ENCODE peak calls at places on chromosomes 12 and 14, in four cellular contexts. J is brain microvascular endothelial cell, U is cardiac fibroblast, T is psoas muscle. A is an unnamed sample.

GRCh38 chr12:124231980-124232653 is 62.8 kb upstream of the RFLNA start:
- DNase-seq in J (no peak), T (peak), U (no peak), A (no peak)

GRCh38 chr12:92538970-92539749 is 163.6 kb upstream of the PLEKHG7 start:
- DNase-seq in T (no peak), J (peak), U (peak), A (peak)

GRCh38 chr14:55752580-55753365 is 172.8 kb downstream of the KTN1 start:
- DNase-seq in J (peak), T (no peak), U (peak), A (peak)

GRCh38 chr12:121814429-121815119 is 10.8 kb downstream of the SETD1B start:
- DNase-seq in J (no peak), U (no peak), T (peak), A (no peak)

GRCh38 chr14:33756833-33757232 is 194.0 kb downstream of the EGLN3 start:
- DNase-seq in J (no peak), U (no peak), T (no peak), A (no peak)

GRCh38 chr14:100988956-100989355 is 85.4 kb upstream of the RTL1 start:
- DNase-seq in U (no peak), T (no peak), J (no peak), A (no peak)

GRCh38 chr12:90902596-90902995 is 52.4 kb downstream of the CCER1 start:
- DNase-seq in T (no peak), J (no peak), U (no peak), A (no peak)

GRCh38 chr12:29552994-29553748 is 55.7 kb upstream of the OVCH1 start:
- DNase-seq in J (no peak), T (no peak), U (peak), A (no peak)

GRCh38 chr12:91422107-91422506 is 239.5 kb upstream of the DCN start:
- DNase-seq in U (no peak), J (no peak), T (no peak), A (no peak)

DNA sequence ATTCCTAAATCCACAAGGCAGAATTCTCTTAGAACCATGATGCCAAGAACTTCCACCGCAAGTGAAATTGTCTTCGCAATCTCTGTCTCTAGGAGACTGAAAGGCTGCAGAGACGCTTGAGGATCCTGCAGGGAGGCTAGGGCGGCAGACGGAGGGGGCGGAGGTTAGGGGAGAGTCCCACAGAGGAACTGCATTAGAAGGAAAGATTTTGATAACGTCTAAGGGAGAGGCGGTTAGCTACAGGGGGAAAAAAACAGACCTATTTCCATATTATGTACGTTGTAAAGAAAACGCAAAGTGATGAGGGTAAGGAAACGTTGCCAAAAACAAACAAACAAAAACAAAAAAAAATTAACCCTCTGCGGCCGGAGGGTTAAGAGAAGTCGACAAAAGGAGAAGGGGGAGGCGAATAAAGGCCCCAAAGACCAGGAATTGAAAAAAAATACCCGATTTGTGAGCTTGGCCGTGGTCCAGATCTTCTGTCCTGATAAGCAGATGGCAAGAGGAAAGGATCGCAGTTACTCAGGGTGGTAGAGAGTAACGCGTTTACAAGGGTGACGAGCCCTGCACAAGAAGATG is 507 bp downstream of the KLHL28 start:
- DNase-seq in J (peak), T (peak), U (peak), A (peak)
- TF ChIP-seq CTCF in J (no peak), T (no peak), U (no peak), A (no peak)

DNA sequence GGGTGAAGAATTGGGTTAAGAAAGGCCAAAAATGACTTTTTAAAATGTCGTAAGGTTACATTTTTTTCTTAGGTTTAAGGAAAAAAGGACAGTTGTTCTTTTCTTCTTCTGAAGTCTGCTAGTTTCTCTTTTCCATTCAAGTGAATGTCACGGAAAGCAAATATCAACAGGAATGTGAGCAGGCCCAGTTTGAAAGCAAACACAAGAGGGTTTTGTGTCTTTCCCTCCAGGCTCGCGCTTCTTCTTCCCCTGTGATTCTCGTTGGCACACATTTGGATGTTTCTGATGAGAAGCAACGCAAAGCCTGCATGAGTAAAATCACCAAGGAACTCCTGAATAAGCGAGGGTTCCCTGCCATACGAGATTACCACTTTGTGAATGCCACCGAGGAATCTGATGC is 85.4 kb downstream of the LRRK2 start:
- DNase-seq in T (no peak), U (no peak), J (no peak), A (no peak)
- H3K4me3 ChIP-seq in T (no peak), U (no peak), J (no peak), A (no peak)

GRCh38 chr14:73136387-73137221 is at the start of gene PSEN1:
- DNase-seq in T (peak), J (peak), U (peak), A (peak)
- TF ChIP-seq CTCF in T (no peak), J (no peak), U (no peak), A (no peak)

GRCh38 chr14:29928342-29928640 is 644 bp upstream of the PRKD1 start:
- DNase-seq in U (no peak), J (no peak), T (no peak), A (no peak)
- H3K4me3 ChIP-seq in U (peak), J (peak), T (peak), A (peak)

GRCh38 chr12:48957141-48958048 is at the start of gene ARF3:
- DNase-seq in U (peak), T (peak), J (peak), A (peak)
- TF ChIP-seq CTCF in U (no peak), T (no peak), J (no peak), A (no peak)